ENCODE peak calls at places on chromosomes 7 and 10, in five cellular contexts. One of them, this sample, is unnamed.

GRCh38 chr10:116721991-116722392 is 20.4 kb downstream of the HSPA12A start:
- DNase-seq in kidney: no peak
- DNase-seq in transverse colon: no peak
- DNase-seq in HepG2: no peak
- DNase-seq in GM23248: no peak
- DNase-seq in this sample: no peak

GRCh38 chr7:132472463-132473120 is 103.7 kb downstream of the PLXNA4 start:
- DNase-seq in kidney: no peak
- DNase-seq in HepG2: no peak
- DNase-seq in GM23248: peak
- DNase-seq in transverse colon: no peak
- DNase-seq in this sample: no peak

GRCh38 chr7:69683002-69683401 is 84.7 kb downstream of the AUTS2 start:
- DNase-seq in transverse colon: no peak
- DNase-seq in kidney: no peak
- DNase-seq in GM23248: no peak
- DNase-seq in HepG2: no peak
- DNase-seq in this sample: no peak

GRCh38 chr7:75689246-75690099 is 49.3 kb downstream of the HIP1 start:
- DNase-seq in HepG2: no peak
- DNase-seq in GM23248: no peak
- DNase-seq in transverse colon: no peak
- DNase-seq in kidney: no peak
- DNase-seq in this sample: no peak

GRCh38 chr10:48579251-48579960 is 25.5 kb downstream of the ARHGAP22 start:
- DNase-seq in GM23248: peak
- DNase-seq in HepG2: no peak
- DNase-seq in kidney: no peak
- DNase-seq in transverse colon: no peak
- DNase-seq in this sample: no peak

GRCh38 chr7:77940647-77941046 is 142.1 kb downstream of the PHTF2 start:
- DNase-seq in transverse colon: peak
- DNase-seq in GM23248: peak
- DNase-seq in HepG2: peak
- DNase-seq in kidney: no peak
- DNase-seq in this sample: peak

GRCh38 chr7:27178366-27178765 is 4.2 kb upstream of the HOXA10 start:
- DNase-seq in GM23248: peak
- DNase-seq in HepG2: no peak
- DNase-seq in transverse colon: peak
- DNase-seq in kidney: no peak
- DNase-seq in this sample: no peak

GRCh38 chr7:135994466-135995205 is 17.5 kb upstream of the MTPN start:
- DNase-seq in HepG2: no peak
- DNase-seq in transverse colon: no peak
- DNase-seq in kidney: no peak
- DNase-seq in GM23248: peak
- DNase-seq in this sample: no peak

DNA sequence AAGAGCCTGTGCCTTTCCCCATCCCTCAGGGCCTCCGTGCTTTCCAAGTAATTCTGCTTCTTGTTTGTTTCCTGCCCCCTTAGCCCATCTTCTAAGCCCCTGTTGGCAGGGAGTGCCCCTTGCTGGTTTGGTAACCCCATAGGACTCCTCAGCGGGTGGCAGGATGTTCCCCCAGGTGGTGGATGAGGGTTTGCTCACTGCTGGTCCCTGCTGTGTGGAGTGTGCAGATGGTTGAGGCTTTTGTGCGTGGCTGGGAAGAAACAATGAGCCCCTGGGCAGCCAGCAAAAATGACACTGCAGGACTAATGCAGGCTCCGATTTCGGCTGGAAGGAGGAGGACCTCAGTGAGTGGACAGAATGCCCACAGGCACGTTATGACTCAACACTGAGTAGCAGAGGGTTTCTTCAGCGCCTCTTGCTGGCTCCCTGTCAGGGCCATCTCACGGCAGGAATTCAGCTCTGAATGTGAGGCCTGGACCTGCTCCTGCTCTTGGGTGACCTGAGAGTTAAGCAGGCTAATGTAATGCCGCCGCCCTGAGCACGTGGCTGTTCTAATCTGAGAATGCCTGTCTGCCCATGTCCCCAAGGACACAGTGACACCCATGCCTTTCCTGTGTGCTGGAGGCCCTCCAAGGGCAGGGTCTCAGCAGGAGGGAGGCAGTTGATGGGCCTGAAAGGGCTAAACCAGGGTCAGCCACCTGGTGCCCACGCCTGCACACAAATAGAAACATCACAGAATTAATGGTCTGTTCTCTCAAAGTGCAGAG is 16.6 kb downstream of the BAG3 start:
- DNase-seq in kidney: peak
- DNase-seq in transverse colon: peak
- DNase-seq in HepG2: peak
- DNase-seq in GM23248: peak
- DNase-seq in this sample: peak
- H3K4me3 ChIP-seq in kidney: no peak
- H3K4me3 ChIP-seq in transverse colon: no peak
- H3K4me3 ChIP-seq in HepG2: no peak
- H3K4me3 ChIP-seq in GM23248: peak
- H3K4me3 ChIP-seq in this sample: no peak

GRCh38 chr7:125467996-125468854 is 538.6 kb upstream of the POT1 start:
- DNase-seq in HepG2: no peak
- DNase-seq in transverse colon: no peak
- DNase-seq in kidney: peak
- DNase-seq in GM23248: no peak
- DNase-seq in this sample: no peak

GRCh38 chr7:125462615-125463014 is 533.0 kb upstream of the POT1 start:
- DNase-seq in transverse colon: no peak
- DNase-seq in kidney: no peak
- DNase-seq in GM23248: no peak
- DNase-seq in HepG2: no peak
- DNase-seq in this sample: no peak

GRCh38 chr7:125468855-125469174 is 539.2 kb upstream of the POT1 start:
- DNase-seq in HepG2: no peak
- DNase-seq in GM23248: no peak
- DNase-seq in kidney: peak
- DNase-seq in transverse colon: no peak
- DNase-seq in this sample: no peak

DNA sequence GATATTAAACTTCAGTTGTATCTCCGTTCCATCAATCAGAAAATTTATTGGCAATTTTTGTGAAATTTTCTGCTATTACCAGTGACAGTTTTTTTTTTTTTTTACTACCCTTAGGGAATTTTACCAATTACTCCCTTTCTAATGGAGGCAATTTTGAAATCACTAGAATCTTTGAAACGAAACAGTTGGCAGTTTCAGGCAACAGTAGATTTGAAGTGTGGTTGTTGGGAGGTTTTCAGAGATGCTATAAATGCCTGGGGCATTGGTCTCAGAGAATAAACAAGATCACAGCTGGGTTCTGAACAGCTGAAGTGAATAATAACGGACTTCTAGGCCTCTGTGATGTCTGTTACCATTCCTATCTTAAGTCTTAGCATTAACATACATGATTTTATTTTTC is 535.9 kb upstream of the POT1 start:
- DNase-seq in HepG2: no peak
- DNase-seq in transverse colon: no peak
- DNase-seq in kidney: no peak
- DNase-seq in GM23248: no peak
- DNase-seq in this sample: no peak
- H3K4me3 ChIP-seq in HepG2: no peak
- H3K4me3 ChIP-seq in transverse colon: no peak
- H3K4me3 ChIP-seq in kidney: no peak
- H3K4me3 ChIP-seq in GM23248: no peak
- H3K4me3 ChIP-seq in this sample: no peak

GRCh38 chr10:77374189-77374656 is 263.4 kb downstream of the KCNMA1 start:
- DNase-seq in transverse colon: no peak
- DNase-seq in kidney: no peak
- DNase-seq in HepG2: no peak
- DNase-seq in GM23248: no peak
- DNase-seq in this sample: no peak
- H3K4me3 ChIP-seq in transverse colon: no peak
- H3K4me3 ChIP-seq in kidney: no peak
- H3K4me3 ChIP-seq in HepG2: no peak
- H3K4me3 ChIP-seq in GM23248: no peak
- H3K4me3 ChIP-seq in this sample: no peak

GRCh38 chr7:22885824-22886255 is 63.2 kb upstream of the TOMM7 start:
- DNase-seq in kidney: no peak
- DNase-seq in transverse colon: no peak
- DNase-seq in HepG2: no peak
- DNase-seq in GM23248: no peak
- DNase-seq in this sample: peak
- H3K4me3 ChIP-seq in kidney: no peak
- H3K4me3 ChIP-seq in transverse colon: no peak
- H3K4me3 ChIP-seq in HepG2: no peak
- H3K4me3 ChIP-seq in GM23248: no peak
- H3K4me3 ChIP-seq in this sample: no peak

DNA sequence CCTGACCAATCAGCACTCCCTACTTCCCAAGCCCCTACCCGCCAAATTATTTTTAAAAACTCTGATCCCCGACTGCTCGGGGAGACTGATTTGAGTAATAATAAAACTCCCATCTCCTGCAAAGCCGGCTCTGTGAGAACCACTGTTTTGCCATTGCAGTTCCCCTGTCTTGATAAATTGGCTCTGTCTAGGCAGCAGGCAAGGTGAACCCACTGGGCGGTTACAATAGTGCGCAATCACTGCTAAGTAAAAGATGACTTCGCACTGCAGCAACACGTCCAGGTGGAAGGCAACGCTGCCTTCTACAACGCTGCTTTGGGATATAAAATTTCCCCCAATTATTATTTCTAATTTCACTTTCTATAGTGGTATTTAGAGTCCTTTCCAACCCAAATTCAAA is 8.9 kb downstream of the SLC37A3 start:
- DNase-seq in GM23248: no peak
- DNase-seq in kidney: no peak
- DNase-seq in transverse colon: no peak
- DNase-seq in HepG2: no peak
- DNase-seq in this sample: no peak
- H3K4me3 ChIP-seq in GM23248: no peak
- H3K4me3 ChIP-seq in kidney: no peak
- H3K4me3 ChIP-seq in transverse colon: no peak
- H3K4me3 ChIP-seq in HepG2: no peak
- H3K4me3 ChIP-seq in this sample: no peak

This sample was measured in Jurkat, Clone E6-1.